ENCODE peak calls at places on chromosomes 4 and X, in eight cellular contexts. X is GM12878, J is HCT116, H is A549, F is SK-N-SH, Z is GM23338, D is HepG2, L is K562. G is an unnamed sample.
A peak's percentile ranks its signal among the peaks of the same experiment; 100 is the strongest.

GRCh38 chrX:8879750-8880149 is 78.6 kb upstream of the FAM9A start:
- DNase-seq in Z (peak; percentile 61), L (peak; percentile 61), H (peak; percentile 26), X (no peak), J (no peak), F (peak; percentile 33), D (peak; percentile 1), G (no peak)

GRCh38 chrX:30308263-30309138 is 689 bp downstream of the NR0B1 start:
- DNase-seq in J (no peak), L (no peak), X (no peak), F (peak; percentile 26), H (peak; percentile 86), Z (peak; percentile 46), D (no peak), G (no peak)

GRCh38 chrX:274904-275475 is 6.2 kb upstream of the PLCXD1 start:
- DNase-seq in Z (peak; percentile 86), F (no peak), X (no peak), H (no peak), L (no peak), J (no peak), D (peak; percentile 67), G (no peak)

GRCh38 chrX:154593201-154593600 is 8.3 kb downstream of the CTAG1A start:
- DNase-seq in L (no peak), J (no peak), Z (no peak), H (no peak), F (no peak), X (no peak), D (no peak), G (no peak)

GRCh38 chr4:10108818-10109783 is 7.5 kb downstream of the WDR1 start:
- DNase-seq in F (no peak), X (no peak), Z (no peak), D (no peak), J (no peak), L (no peak), H (no peak), G (no peak)

GRCh38 chr4:79042079-79042674 is 102.9 kb upstream of the PAQR3 start:
- DNase-seq in J (peak; percentile 13), X (no peak), L (peak; percentile 13), F (peak; percentile 46), D (peak; percentile 3), H (peak; percentile 12), Z (peak; percentile 45), G (no peak)

GRCh38 chrX:38636949-38637819 is 75.8 kb downstream of the TSPAN7 start:
- DNase-seq in D (peak; percentile 82), H (no peak), F (no peak), L (no peak), Z (no peak), J (no peak), X (no peak), G (no peak)

GRCh38 chrX:143027262-143027661 is 1.5 kb downstream of the SPANXN4 start:
- DNase-seq in L (no peak), F (no peak), X (no peak), H (no peak), J (no peak), D (no peak), Z (peak; percentile 1), G (no peak)

GRCh38 chrX:15416133-15416993 is 32.1 kb upstream of the VEGFD start:
- DNase-seq in H (peak; percentile 19), F (no peak), J (no peak), Z (peak; percentile 40), L (no peak), D (no peak), X (no peak), G (no peak)

GRCh38 chrX:14899607-14900006 is 26.4 kb downstream of the MOSPD2 start:
- DNase-seq in X (no peak), D (no peak), F (no peak), L (peak; percentile 41), Z (no peak), H (peak; percentile 22), J (peak; percentile 15), G (peak; percentile 12)

GRCh38 chrX:20547649-20548051 is 280.9 kb upstream of the RPS6KA3 start:
- DNase-seq in J (no peak), X (no peak), F (no peak), Z (no peak), L (no peak), H (peak; percentile 74), D (peak; percentile 48), G (no peak)

GRCh38 chr4:158535130-158535614 is 13.5 kb downstream of the RXFP1 start:
- DNase-seq in L (no peak), F (no peak), H (peak; percentile 69), Z (no peak), X (no peak), D (no peak), J (peak; percentile 4), G (no peak)
- TF ChIP-seq REST in L (no peak), F (no peak), H (no peak), Z (no peak), X (no peak), D (no peak), J (no peak), G (no peak)

GRCh38 chr4:40327340-40327739 is 7.8 kb upstream of the CHRNA9 start:
- DNase-seq in X (no peak), Z (no peak), F (no peak), L (no peak), J (no peak), H (no peak), D (no peak), G (no peak)

GRCh38 chr4:40325406-40326019 is 9.6 kb upstream of the CHRNA9 start:
- DNase-seq in D (peak; percentile 54), Z (peak; percentile 87), F (peak; percentile 67), J (peak; percentile 58), H (peak; percentile 73), L (peak; percentile 76), X (no peak), G (no peak)

GRCh38 chr4:40323866-40324265 is 11.3 kb upstream of the CHRNA9 start:
- DNase-seq in L (peak; percentile 19), D (no peak), F (no peak), X (no peak), J (no peak), H (no peak), Z (no peak), G (no peak)

GRCh38 chr4:40321671-40322131 is 13.4 kb upstream of the CHRNA9 start:
- DNase-seq in Z (no peak), X (no peak), J (no peak), H (peak; percentile 12), D (no peak), F (no peak), L (no peak), G (no peak)

DNA sequence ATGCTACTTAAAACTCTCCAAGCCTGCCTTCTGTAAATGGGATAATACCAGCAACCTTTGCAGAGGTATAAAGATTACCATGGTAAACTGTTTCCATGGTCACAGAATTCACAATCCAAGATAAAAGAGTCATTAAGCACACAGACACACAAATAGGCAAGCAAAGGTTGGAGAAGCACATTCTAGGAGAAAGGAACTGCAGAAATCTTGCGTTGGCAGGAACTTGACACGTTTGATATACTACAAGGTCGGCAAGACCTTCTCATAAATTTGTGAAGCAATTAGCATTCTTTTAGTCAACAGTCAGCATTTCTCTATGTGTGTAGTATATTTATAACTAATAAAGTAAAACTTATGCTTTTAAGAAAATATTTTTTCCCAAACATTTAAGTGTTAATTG is 12.3 kb upstream of the CHRNA9 start:
- DNase-seq in D (no peak), J (no peak), Z (no peak), X (no peak), L (no peak), H (peak; percentile 30), F (no peak), G (no peak)
- H3K4me1 ChIP-seq in D (no peaks in the 10 kb centered on the region), J (peaks cover 9% of the 10 kb centered on the region), Z (peaks cover 25% of the 10 kb centered on the region), X (no peaks in the 10 kb centered on the region), L (no peaks in the 10 kb centered on the region), H (peaks cover 47% of the 10 kb centered on the region), F (peaks cover 10% of the 10 kb centered on the region), G (peaks cover 6% of the 10 kb centered on the region)

GRCh38 chrX:72532371-72532770 is 40.3 kb downstream of the HDAC8 start:
- DNase-seq in F (no peak), L (no peak), X (no peak), J (no peak), Z (no peak), D (no peak), H (no peak), G (no peak)
- TF ChIP-seq REST in F (no peak), L (no peak), X (no peak), J (no peak), Z (no peak), D (no peak), H (no peak), G (no peak)

DNA sequence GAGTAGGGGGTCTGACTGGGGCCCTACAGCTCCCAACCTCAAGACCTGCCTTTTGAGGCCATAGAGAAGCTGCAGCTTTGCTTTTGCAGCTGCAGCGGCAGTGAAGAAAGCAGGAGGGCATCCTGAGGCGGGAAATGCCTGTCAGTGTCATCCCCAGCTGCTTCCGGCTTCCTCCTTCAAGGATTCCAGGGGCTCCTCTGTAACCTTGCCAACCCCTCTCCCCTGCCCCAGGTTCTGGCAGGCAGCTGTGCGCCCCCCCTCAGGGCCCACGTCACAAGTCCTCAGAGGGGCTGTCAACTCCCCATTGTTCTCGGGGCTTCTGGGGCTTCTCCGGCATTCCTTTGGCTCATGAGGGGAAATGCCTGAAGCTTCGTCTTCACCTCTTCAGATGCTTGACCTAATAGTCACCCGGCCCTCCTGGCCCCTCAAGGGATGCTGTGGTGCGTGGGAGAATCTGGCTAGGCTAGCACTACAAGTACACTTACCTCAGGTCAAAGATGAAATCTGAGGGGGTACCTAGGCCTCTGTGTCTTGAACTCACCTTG is 31.9 kb downstream of the APLN start:
- DNase-seq in J (no peak), Z (peak; percentile 42), H (no peak), L (no peak), X (no peak), D (no peak), F (no peak), G (no peak)
- H3K4me1 ChIP-seq in J (no peaks in the 10 kb centered on the region), Z (no peaks in the 10 kb centered on the region), H (no peaks in the 10 kb centered on the region), L (no peaks in the 10 kb centered on the region), X (no peaks in the 10 kb centered on the region), D (peaks cover 4% of the 10 kb centered on the region), F (no peaks in the 10 kb centered on the region), G (no peaks in the 10 kb centered on the region)

G was measured in Panc1.